ENCODE peak calls at places on chromosomes 16 and 17, in six cellular contexts. One of them, this sample, is unnamed.

GRCh38 chr16:85556456-85557082 is 56.6 kb upstream of the GSE1 start:
- DNase-seq in NCI-H1105: no peak
- DNase-seq in Kasumi-1: peak; percentile 49
- DNase-seq in B cell: peak; percentile 89
- DNase-seq in amniotic epithelial cell: no peak
- DNase-seq in astrocyte of the spinal cord: peak; percentile 24
- DNase-seq in this sample: peak; percentile 90

GRCh38 chr16:1309888-1310831 is 724 bp downstream of the UBE2I start:
- DNase-seq in astrocyte of the spinal cord: peak; percentile 32
- DNase-seq in NCI-H1105: no peak
- DNase-seq in amniotic epithelial cell: peak; percentile 65
- DNase-seq in Kasumi-1: no peak
- DNase-seq in B cell: peak; percentile 81
- DNase-seq in this sample: no peak

GRCh38 chr17:50681260-50682200 is 26.2 kb downstream of the ANKRD40 start:
- DNase-seq in NCI-H1105: no peak
- DNase-seq in amniotic epithelial cell: peak; percentile 79
- DNase-seq in astrocyte of the spinal cord: peak; percentile 75
- DNase-seq in Kasumi-1: peak; percentile 87
- DNase-seq in B cell: no peak
- DNase-seq in this sample: peak; percentile 81

GRCh38 chr16:50519001-50519400 is 29.2 kb upstream of the NKD1 start:
- DNase-seq in NCI-H1105: no peak
- DNase-seq in B cell: no peak
- DNase-seq in Kasumi-1: no peak
- DNase-seq in astrocyte of the spinal cord: no peak
- DNase-seq in amniotic epithelial cell: no peak
- DNase-seq in this sample: no peak

GRCh38 chr16:48011888-48012658 is 143.7 kb downstream of the ABCC12 start:
- DNase-seq in amniotic epithelial cell: no peak
- DNase-seq in B cell: no peak
- DNase-seq in NCI-H1105: no peak
- DNase-seq in Kasumi-1: no peak
- DNase-seq in astrocyte of the spinal cord: peak; percentile 1
- DNase-seq in this sample: no peak

GRCh38 chr17:18925187-18925586 is 26.8 kb upstream of the SLC5A10 start:
- DNase-seq in amniotic epithelial cell: no peak
- DNase-seq in NCI-H1105: no peak
- DNase-seq in astrocyte of the spinal cord: no peak
- DNase-seq in Kasumi-1: no peak
- DNase-seq in B cell: no peak
- DNase-seq in this sample: no peak

GRCh38 chr17:81470944-81471803 is 41.4 kb downstream of the ACTG1 start:
- DNase-seq in astrocyte of the spinal cord: peak; percentile 37
- DNase-seq in Kasumi-1: no peak
- DNase-seq in amniotic epithelial cell: no peak
- DNase-seq in B cell: no peak
- DNase-seq in NCI-H1105: no peak
- DNase-seq in this sample: no peak

GRCh38 chr16:77599793-77600415 is 122.4 kb upstream of the NUDT7 start:
- DNase-seq in NCI-H1105: peak; percentile 19
- DNase-seq in Kasumi-1: peak; percentile 59
- DNase-seq in B cell: no peak
- DNase-seq in astrocyte of the spinal cord: peak; percentile 50
- DNase-seq in amniotic epithelial cell: peak; percentile 52
- DNase-seq in this sample: no peak

GRCh38 chr16:11949527-11949926 is 7.7 kb upstream of the NPIPB2 start:
- DNase-seq in amniotic epithelial cell: peak; percentile 75
- DNase-seq in B cell: peak; percentile 66
- DNase-seq in NCI-H1105: peak; percentile 40
- DNase-seq in astrocyte of the spinal cord: peak; percentile 35
- DNase-seq in Kasumi-1: peak; percentile 38
- DNase-seq in this sample: peak; percentile 79

GRCh38 chr16:4089251-4089810 is 26.9 kb downstream of the ADCY9 start:
- DNase-seq in Kasumi-1: no peak
- DNase-seq in NCI-H1105: no peak
- DNase-seq in astrocyte of the spinal cord: no peak
- DNase-seq in B cell: no peak
- DNase-seq in amniotic epithelial cell: no peak
- DNase-seq in this sample: no peak

GRCh38 chr17:37650419-37651003 is 7.3 kb upstream of the DDX52 start:
- DNase-seq in NCI-H1105: no peak
- DNase-seq in Kasumi-1: no peak
- DNase-seq in astrocyte of the spinal cord: peak; percentile 53
- DNase-seq in B cell: no peak
- DNase-seq in amniotic epithelial cell: peak; percentile 50
- DNase-seq in this sample: peak; percentile 48

This sample was measured in H7.